ENCODE peak calls at places on chromosome 19, in nine cellular contexts. S is adrenal gland; Z is neuronal stem cell; Q is Caco-2; M is cardiac fibroblast; D is CD8-positive, alpha-beta T cell; T is fibroblast of lung; E is heart right ventricle; L is OCI-LY7. F is an unnamed sample.

GRCh38 chr19:35135389-35135909 is 590 bp upstream of the LGI4 start:
- DNase-seq in S (peak), T (peak), Z (peak), D (peak), M (peak), Q (peak), L (peak), E (peak), F (no peak)

GRCh38 chr19:9847087-9847671 is 12.1 kb downstream of the PIN1 start:
- DNase-seq in M (peak), L (no peak), T (peak), S (peak), Q (peak), D (no peak), Z (no peak), E (no peak), F (peak)

GRCh38 chr19:19534556-19535265 is 3.4 kb upstream of the CILP2 start:
- DNase-seq in Z (no peak), S (no peak), Q (no peak), L (no peak), E (no peak), M (no peak), T (no peak), D (no peak), F (no peak)

GRCh38 chr19:38861368-38861767 is 11.6 kb upstream of the HNRNPL start:
- DNase-seq in E (no peak), D (no peak), Z (no peak), T (no peak), L (no peak), M (no peak), Q (no peak), S (no peak), F (no peak)

GRCh38 chr19:41936416-41936850 is 8.2 kb upstream of the ERFL start:
- DNase-seq in T (no peak), Z (no peak), Q (no peak), L (no peak), S (no peak), D (no peak), E (no peak), M (peak), F (no peak)

GRCh38 chr19:39032164-39032918 is at the start of gene FBXO27:
- DNase-seq in Q (peak), S (no peak), M (peak), E (peak), D (no peak), Z (peak), T (peak), L (no peak), F (no peak)

GRCh38 chr19:6736917-6737283 is 480 bp downstream of the GPR108 start:
- DNase-seq in L (no peak), D (no peak), M (no peak), Z (no peak), E (no peak), Q (no peak), T (no peak), S (peak), F (no peak)

GRCh38 chr19:10510301-10510802 is 6.9 kb downstream of the S1PR5 start:
- DNase-seq in M (peak), T (no peak), E (no peak), Q (peak), L (peak), Z (peak), D (peak), S (no peak), F (no peak)

GRCh38 chr19:33487901-33488817 is 33.4 kb downstream of the PEPD start:
- DNase-seq in T (no peak), S (no peak), Q (no peak), E (no peak), Z (no peak), L (no peak), M (no peak), D (no peak), F (no peak)

GRCh38 chr19:43465468-43466120 is at the start of gene LYPD3:
- DNase-seq in Q (no peak), Z (no peak), T (no peak), D (no peak), M (peak), E (peak), S (peak), L (no peak), F (no peak)

GRCh38 chr19:52492991-52493470 is 34.4 kb upstream of the ZNF808 start:
- DNase-seq in L (no peak), Z (peak), E (peak), M (no peak), S (no peak), T (no peak), Q (no peak), D (no peak), F (no peak)

GRCh38 chr19:37333457-37333856 is 37.4 kb upstream of the ZNF527 start:
- DNase-seq in L (no peak), D (no peak), T (peak), M (peak), Q (no peak), S (no peak), Z (no peak), E (no peak), F (no peak)

GRCh38 chr19:42197375-42197817 is 20.1 kb downstream of the DEDD2 start:
- DNase-seq in Q (no peak), L (no peak), M (no peak), D (no peak), S (no peak), E (no peak), T (no peak), Z (no peak), F (no peak)

GRCh38 chr19:16143399-16144215 is at the start of gene HSH2D:
- DNase-seq in S (peak), T (no peak), M (no peak), D (peak), E (peak), Z (no peak), Q (peak), L (peak), F (no peak)

GRCh38 chr19:1646931-1647663 is 5.3 kb downstream of the TCF3 start:
- DNase-seq in M (no peak), L (peak), E (no peak), D (no peak), S (no peak), Q (no peak), T (no peak), Z (no peak), F (no peak)

GRCh38 chr19:11457831-11458230 is 22.4 kb downstream of the PRKCSH start:
- DNase-seq in D (no peak), T (no peak), Z (no peak), Q (no peak), S (no peak), M (no peak), E (no peak), L (no peak), F (no peak)

GRCh38 chr19:46303702-46304397 is 7.0 kb downstream of the HIF3A start:
- DNase-seq in M (peak), S (peak), D (no peak), L (no peak), T (no peak), Q (peak), Z (peak), E (peak), F (no peak)

GRCh38 chr19:20077791-20078463 is at the start of gene ZNF90:
- DNase-seq in D (peak), M (peak), S (peak), T (peak), Z (peak), E (peak), L (peak), Q (peak), F (peak)

GRCh38 chr19:38805180-38805579 is 7.6 kb downstream of the LGALS4 start:
- DNase-seq in D (no peak), L (no peak), S (no peak), M (peak), T (no peak), Z (no peak), Q (no peak), E (no peak), F (no peak)

GRCh38 chr19:37990362-37990761 is 83.4 kb downstream of the SIPA1L3 start:
- DNase-seq in Q (peak), L (no peak), S (no peak), D (no peak), Z (no peak), M (no peak), E (no peak), T (peak), F (no peak)

GRCh38 chr19:12969292-12969988 is at the start of gene DAND5:
- DNase-seq in M (no peak), L (no peak), E (peak), Z (no peak), S (peak), D (no peak), T (no peak), Q (no peak), F (no peak)

GRCh38 chr19:35755550-35756371 is 1.1 kb downstream of the HSPB6 start:
- DNase-seq in M (peak), D (peak), Z (no peak), L (no peak), S (peak), T (no peak), E (peak), Q (no peak), F (peak)

GRCh38 chr19:6616011-6616410 is 25.1 kb upstream of the CD70 start:
- DNase-seq in Z (no peak), M (peak), D (no peak), T (peak), Q (no peak), L (no peak), S (no peak), E (no peak), F (no peak)

GRCh38 chr19:35693835-35694599 is 10.3 kb upstream of the ZBTB32 start:
- DNase-seq in E (peak), Q (peak), S (peak), L (peak), T (peak), Z (peak), M (peak), D (peak), F (no peak)

GRCh38 chr19:41851456-41851855 is 6.6 kb downstream of the DMRTC2 start:
- DNase-seq in Q (no peak), M (no peak), T (no peak), S (no peak), D (no peak), L (no peak), Z (no peak), E (no peak), F (no peak)

GRCh38 chr19:47618771-47619170 is 9.8 kb downstream of the BICRA start:
- DNase-seq in Q (no peak), T (peak), S (peak), D (no peak), M (peak), Z (no peak), L (no peak), E (peak), F (no peak)

GRCh38 chr19:37932985-37933953 is 26.3 kb downstream of the SIPA1L3 start:
- DNase-seq in T (peak), D (no peak), E (no peak), Z (no peak), L (no peak), S (no peak), Q (peak), M (peak), F (peak)

GRCh38 chr19:1862424-1863307 is 713 bp downstream of the KLF16 start:
- DNase-seq in Q (peak), L (peak), M (no peak), Z (no peak), E (peak), D (no peak), T (no peak), S (no peak), F (no peak)

GRCh38 chr19:40805258-40805868 is 6.4 kb downstream of the EGLN2 start:
- DNase-seq in T (no peak), Z (no peak), D (no peak), Q (no peak), S (peak), M (no peak), L (no peak), E (no peak), F (no peak)

GRCh38 chr19:33390120-33390907 is 16.8 kb downstream of the CEBPG start:
- DNase-seq in L (no peak), E (peak), T (peak), D (no peak), Z (no peak), S (peak), M (peak), Q (no peak), F (no peak)

GRCh38 chr19:32287811-32288227 is 57.6 kb upstream of the ZNF507 start:
- DNase-seq in M (peak), L (peak), E (peak), Z (peak), T (peak), D (no peak), S (peak), Q (peak), F (peak)
- H3K4me3 ChIP-seq in M (no peak), L (no peak), E (no peak), Z (no peak), T (no peak), D (no peak), S (no peak), Q (no peak), F (no peak)

GRCh38 chr19:50327461-50328256 is 1.5 kb downstream of the KCNC3 start:
- DNase-seq in Z (no peak), S (no peak), D (no peak), E (no peak), L (no peak), M (no peak), T (no peak), Q (no peak), F (no peak)
- H3K4me3 ChIP-seq in Z (no peak), S (no peak), D (no peak), E (no peak), L (peak), M (no peak), T (no peak), Q (peak), F (no peak)

DNA sequence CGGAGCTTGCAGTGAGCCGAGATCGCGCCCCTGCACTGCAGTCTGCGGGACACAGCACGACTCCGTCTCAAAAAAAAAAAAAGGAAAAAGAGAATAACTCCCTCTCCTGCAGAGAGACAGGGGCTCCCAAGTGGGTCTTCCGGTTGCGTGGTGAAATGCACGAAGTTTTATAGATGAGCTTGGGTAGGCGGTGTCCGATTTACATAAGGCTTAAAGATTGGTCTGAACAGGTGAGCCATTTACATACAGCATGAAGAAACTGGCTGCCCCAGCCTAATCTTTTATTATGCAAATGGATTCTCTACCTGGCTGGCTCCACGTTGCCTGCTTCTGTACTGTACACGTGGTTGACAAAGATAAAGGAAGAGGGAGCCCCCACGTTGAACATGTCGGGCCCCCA is 19.5 kb downstream of the ADGRE2 start:
- DNase-seq in Z (no peak), Q (peak), E (no peak), T (no peak), L (no peak), D (no peak), M (no peak), S (no peak), F (no peak)
- H3K4me3 ChIP-seq in Z (no peak), Q (peak), E (no peak), T (no peak), L (no peak), D (no peak), M (no peak), S (no peak), F (no peak)

DNA sequence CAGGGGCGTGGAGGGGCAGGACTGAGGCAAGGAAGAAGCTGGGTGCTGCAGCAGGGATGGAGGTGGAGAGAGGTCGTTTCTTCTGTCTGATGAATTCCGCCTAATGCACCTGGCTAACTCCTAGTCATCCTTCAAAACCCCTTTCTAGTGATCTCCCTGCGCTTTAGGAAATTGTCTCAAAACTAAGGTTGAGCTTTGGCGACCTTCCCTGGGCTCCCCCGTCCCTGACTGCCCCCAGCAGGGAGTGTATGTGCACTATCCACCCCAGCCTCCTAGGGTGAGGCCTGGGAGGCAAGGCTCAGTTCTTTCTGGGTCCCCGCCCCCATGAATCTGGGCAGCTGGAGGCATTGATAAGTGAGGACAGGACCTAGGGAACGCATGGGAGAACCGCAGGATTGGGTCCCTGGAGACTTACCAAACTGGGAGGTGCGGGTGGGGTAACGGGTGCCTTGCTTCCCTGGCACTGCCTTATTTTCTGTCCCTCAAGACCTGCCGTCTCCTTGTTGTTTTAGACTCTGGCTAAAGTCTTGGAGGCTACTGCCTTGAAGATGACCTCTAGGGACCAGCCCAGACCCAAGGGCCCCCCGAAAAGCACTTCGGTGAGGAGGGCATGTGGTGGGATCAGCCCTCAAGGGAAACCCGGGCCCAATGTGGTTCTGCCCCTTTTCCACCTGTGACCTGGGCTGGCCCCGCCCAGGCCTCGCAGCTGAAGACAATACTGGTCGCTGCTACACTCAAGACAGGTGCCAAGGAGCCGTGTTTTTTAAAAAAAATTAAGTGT is 512 bp downstream of the TLE6 start:
- DNase-seq in Q (no peak), D (no peak), Z (no peak), S (no peak), T (no peak), E (no peak), L (peak), M (no peak), F (no peak)
- H3K4me3 ChIP-seq in Q (peak), D (peak), Z (no peak), S (no peak), T (peak), E (no peak), L (peak), M (peak), F (peak)

GRCh38 chr19:3970313-3970807 is 539 bp downstream of the DAPK3 start:
- DNase-seq in E (no peak), M (no peak), S (no peak), T (no peak), L (no peak), D (no peak), Z (no peak), Q (no peak), F (no peak)
- H3K4me3 ChIP-seq in E (peak), M (peak), S (peak), T (peak), L (peak), D (peak), Z (peak), Q (peak), F (peak)

GRCh38 chr19:17778621-17779280 is 16.2 kb upstream of the B3GNT3 start:
- DNase-seq in T (no peak), Q (no peak), L (no peak), D (no peak), M (no peak), E (no peak), S (no peak), Z (peak), F (no peak)
- H3K4me3 ChIP-seq in T (no peak), Q (no peak), L (no peak), D (no peak), M (no peak), E (no peak), S (no peak), Z (no peak), F (peak)

GRCh38 chr19:55433292-55433691 is 9.8 kb downstream of the SHISA7 start:
- DNase-seq in L (no peak), Q (no peak), S (no peak), Z (no peak), T (no peak), M (no peak), E (no peak), D (no peak), F (no peak)

GRCh38 chr19:55432355-55432959 is 10.6 kb downstream of the SHISA7 start:
- DNase-seq in D (no peak), L (no peak), E (no peak), Q (no peak), Z (no peak), T (no peak), M (no peak), S (no peak), F (no peak)

GRCh38 chr19:55436847-55437246 is 6.3 kb downstream of the SHISA7 start:
- DNase-seq in Q (no peak), E (no peak), D (no peak), L (no peak), M (no peak), T (no peak), S (no peak), Z (no peak), F (no peak)

GRCh38 chr19:55435020-55435419 is 8.1 kb downstream of the SHISA7 start:
- DNase-seq in D (no peak), S (no peak), Z (no peak), Q (no peak), E (no peak), T (no peak), M (no peak), L (no peak), F (no peak)

GRCh38 chr19:55434356-55434755 is 8.7 kb downstream of the SHISA7 start:
- DNase-seq in D (no peak), M (no peak), Z (no peak), L (no peak), S (no peak), E (no peak), T (no peak), Q (no peak), F (no peak)
- H3K4me3 ChIP-seq in D (no peak), M (no peak), Z (no peak), L (no peak), S (no peak), E (no peak), T (no peak), Q (no peak), F (no peak)

GRCh38 chr19:29812080-29812880 is 489 bp downstream of the CCNE1 start:
- DNase-seq in M (no peak), S (peak), E (peak), Z (peak), T (no peak), D (no peak), L (peak), Q (peak), F (no peak)
- H3K4me3 ChIP-seq in M (peak), S (no peak), E (no peak), Z (peak), T (peak), D (peak), L (peak), Q (peak), F (peak)

F was measured in skeletal muscle cell.